ENCODE peak calls at places on chromosomes 16 and 17, in four cellular contexts. W, M, X and U are unnamed samples.

GRCh38 chr16:11155284-11155806 is 100.7 kb downstream of the SOCS1 start:
- DNase-seq in W (no peak), M (peak), X (no peak), U (no peak)

GRCh38 chr17:80625627-80626026 is 81.0 kb downstream of the RPTOR start:
- DNase-seq in W (no peak), M (no peak), X (no peak), U (no peak)

GRCh38 chr16:2341456-2342447 is 1.2 kb upstream of the ABCA3 start:
- DNase-seq in W (peak), M (no peak), X (peak), U (no peak)

GRCh38 chr17:49694847-49695697 is 12.7 kb downstream of the SLC35B1 start:
- DNase-seq in W (peak), M (peak), X (peak), U (peak)

GRCh38 chr17:82489117-82489516 is 30.4 kb upstream of the FOXK2 start:
- DNase-seq in W (peak), M (peak), X (no peak), U (no peak)

GRCh38 chr16:720990-721764 is at the start of gene ANTKMT:
- DNase-seq in W (peak), M (peak), X (peak), U (peak)

GRCh38 chr16:117381-118365 is 20.8 kb downstream of the NPRL3 start:
- DNase-seq in W (peak), M (peak), X (peak), U (peak)

GRCh38 chr17:50787106-50787505 is 19.8 kb upstream of the ANKRD40CL start:
- DNase-seq in W (no peak), M (no peak), X (no peak), U (no peak)

GRCh38 chr16:84007946-84008345 is 34.6 kb downstream of the SLC38A8 start:
- DNase-seq in W (no peak), M (no peak), X (no peak), U (no peak)

GRCh38 chr17:83036193-83036592 is 43.2 kb upstream of the METRNL start:
- DNase-seq in W (no peak), M (no peak), X (no peak), U (no peak)

GRCh38 chr16:411576-412265 is 10.0 kb downstream of the DECR2 start:
- DNase-seq in W (no peak), M (no peak), X (no peak), U (peak)

GRCh38 chr17:50922107-50922506 is 56.0 kb upstream of the TOB1 start:
- DNase-seq in W (no peak), M (no peak), X (no peak), U (no peak)

GRCh38 chr16:2511128-2511785 is 2.5 kb upstream of the ATP6V0C start:
- DNase-seq in W (peak), M (peak), X (no peak), U (no peak)

GRCh38 chr17:81902023-81902652 is at the start of gene NPB:
- DNase-seq in W (no peak), M (peak), X (no peak), U (no peak)

GRCh38 chr17:36943250-36944220 is 5.2 kb upstream of the AATF start:
- DNase-seq in W (no peak), M (no peak), X (no peak), U (peak)

GRCh38 chr16:71210-71539 is 1.3 kb downstream of the RHBDF1 start:
- DNase-seq in W (no peak), M (no peak), X (no peak), U (no peak)

GRCh38 chr16:17784073-17784472 is 313.3 kb upstream of the XYLT1 start:
- DNase-seq in W (no peak), M (no peak), X (no peak), U (no peak)

GRCh38 chr17:57356722-57357391 is 100.5 kb downstream of the MSI2 start:
- DNase-seq in W (no peak), M (no peak), X (no peak), U (peak)

GRCh38 chr17:51613255-51613654 is 352.9 kb downstream of the UTP18 start:
- DNase-seq in W (no peak), M (no peak), X (no peak), U (no peak)

GRCh38 chr17:79073016-79073705 is 1.5 kb upstream of the ENGASE start:
- DNase-seq in W (no peak), M (no peak), X (no peak), U (no peak)

GRCh38 chr16:51125992-51126391 is 25.1 kb downstream of the SALL1 start:
- DNase-seq in W (no peak), M (no peak), X (no peak), U (no peak)
- TF ChIP-seq CTCF in W (no peak), M (no peak), X (peak), U (no peak)

DNA sequence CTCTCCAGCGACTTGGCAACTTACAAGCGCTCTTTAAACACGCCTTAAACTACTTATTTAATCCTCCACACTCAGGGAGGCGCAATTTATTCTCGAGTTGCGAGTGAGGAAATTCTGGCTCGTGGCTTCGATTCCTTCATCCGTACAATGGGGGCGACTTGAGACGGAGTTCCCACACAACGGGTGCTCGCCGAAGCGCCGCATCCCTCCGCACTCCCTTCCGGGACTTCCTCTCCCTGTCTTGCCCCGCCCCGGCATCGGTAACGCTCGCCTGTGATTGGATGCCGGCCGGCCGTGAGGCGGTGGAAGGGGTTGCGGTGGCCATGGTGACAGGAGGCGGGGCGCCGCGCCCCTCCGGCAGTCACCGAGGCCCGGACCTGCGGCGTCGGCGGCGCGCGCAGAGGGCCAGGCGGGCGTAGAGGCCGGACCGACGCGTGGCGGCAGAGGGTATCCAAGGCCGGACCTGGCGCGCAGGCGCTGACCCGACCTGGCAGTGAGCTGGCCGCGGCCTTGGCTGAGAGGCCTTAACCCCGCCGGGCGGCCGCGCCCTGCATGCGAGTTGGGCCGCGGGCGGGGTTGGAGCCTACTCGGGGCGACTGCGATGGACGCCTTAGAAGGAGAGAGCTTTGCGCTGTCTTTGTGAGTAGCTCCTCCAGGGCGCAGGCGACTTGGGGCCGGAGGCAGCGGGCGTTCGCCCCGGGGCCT is at the start of gene ARL2BP:
- DNase-seq in W (peak), M (peak), X (peak), U (peak)
- TF ChIP-seq CTCF in W (no peak), M (no peak), X (no peak), U (no peak)

GRCh38 chr17:42246515-42246914 is 29.7 kb downstream of the STAT5B start:
- DNase-seq in W (no peak), M (no peak), X (no peak), U (no peak)
- TF ChIP-seq CTCF in W (no peak), M (no peak), X (no peak), U (no peak)

GRCh38 chr16:61530697-61531096 is 505.5 kb downstream of the CDH8 start:
- DNase-seq in W (no peak), M (no peak), X (no peak), U (no peak)
- TF ChIP-seq CTCF in W (no peak), M (no peak), X (no peak), U (no peak)

GRCh38 chr17:46979023-46979870 is at the start of gene RPRML:
- DNase-seq in W (peak), M (peak), X (peak), U (peak)

GRCh38 chr17:46976626-46977270 is 2.3 kb downstream of the RPRML start:
- DNase-seq in W (no peak), M (no peak), X (no peak), U (no peak)

GRCh38 chr17:46978489-46979022 is 497 bp downstream of the RPRML start:
- DNase-seq in W (no peak), M (peak), X (no peak), U (no peak)

GRCh38 chr17:46977750-46978488 is 1.1 kb downstream of the RPRML start:
- DNase-seq in W (no peak), M (no peak), X (no peak), U (no peak)

DNA sequence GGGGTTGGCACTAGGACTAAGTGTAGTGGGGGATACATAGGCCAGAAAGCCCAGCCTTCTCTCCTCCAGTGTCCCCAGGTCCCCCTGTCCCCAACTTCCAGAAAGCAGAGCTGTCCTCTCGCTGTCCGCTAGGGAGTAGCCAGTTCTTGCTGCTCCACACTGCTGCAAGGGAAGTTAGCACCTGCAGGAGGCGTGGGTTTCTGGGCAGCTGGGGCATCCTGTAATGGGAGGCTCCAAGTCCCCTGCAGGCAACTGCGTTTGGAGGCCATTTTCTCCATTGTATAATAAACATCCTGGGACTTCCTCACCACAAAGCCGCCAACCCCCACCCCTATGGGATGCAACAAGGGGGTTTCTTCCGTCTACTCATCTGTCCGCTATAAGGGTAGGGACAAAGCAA is 1.7 kb downstream of the RPRML start:
- DNase-seq in W (no peak), M (peak), X (peak), U (no peak)
- TF ChIP-seq CTCF in W (peak), M (peak), X (peak), U (no peak)